ENCODE peak calls at places on chromosomes 5 and 9, in four cellular contexts. One of them, this sample, is unnamed.

GRCh38 chr5:136216230-136216629 is 23.3 kb upstream of the SMIM32 start:
- DNase-seq in WERI-Rb-1: no peak
- DNase-seq in adrenal gland: no peak
- DNase-seq in GM12865: no peak
- DNase-seq in this sample: no peak

GRCh38 chr9:136055715-136056545 is 39.2 kb downstream of the NACC2 start:
- DNase-seq in GM12865: no peak
- DNase-seq in WERI-Rb-1: no peak
- DNase-seq in adrenal gland: no peak
- DNase-seq in this sample: no peak

GRCh38 chr5:68330564-68330963 is 115.0 kb downstream of the PIK3R1 start:
- DNase-seq in WERI-Rb-1: no peak
- DNase-seq in GM12865: no peak
- DNase-seq in adrenal gland: no peak
- DNase-seq in this sample: no peak

GRCh38 chr5:62064993-62065392 is 241.0 kb upstream of the KIF2A start:
- DNase-seq in GM12865: no peak
- DNase-seq in adrenal gland: no peak
- DNase-seq in WERI-Rb-1: no peak
- DNase-seq in this sample: no peak

GRCh38 chr5:120655828-120656435 is 191.8 kb downstream of the PRR16 start:
- DNase-seq in adrenal gland: peak
- DNase-seq in WERI-Rb-1: peak
- DNase-seq in GM12865: peak
- DNase-seq in this sample: no peak

GRCh38 chr9:2816476-2817141 is 27.3 kb downstream of the PUM3 start:
- DNase-seq in WERI-Rb-1: no peak
- DNase-seq in GM12865: no peak
- DNase-seq in adrenal gland: no peak
- DNase-seq in this sample: no peak

GRCh38 chr5:32687167-32687831 is 23.8 kb upstream of the NPR3 start:
- DNase-seq in adrenal gland: peak
- DNase-seq in WERI-Rb-1: no peak
- DNase-seq in GM12865: no peak
- DNase-seq in this sample: no peak

GRCh38 chr5:103089272-103089671 is 30.7 kb downstream of the GIN1 start:
- DNase-seq in adrenal gland: no peak
- DNase-seq in GM12865: no peak
- DNase-seq in WERI-Rb-1: no peak
- DNase-seq in this sample: no peak

GRCh38 chr9:88436379-88436778 is 48.1 kb downstream of the SPIN1 start:
- DNase-seq in adrenal gland: no peak
- DNase-seq in WERI-Rb-1: no peak
- DNase-seq in GM12865: no peak
- DNase-seq in this sample: no peak

GRCh38 chr5:137497396-137498290 is 1.5 kb downstream of the SPOCK1 start:
- DNase-seq in WERI-Rb-1: no peak
- DNase-seq in adrenal gland: no peak
- DNase-seq in GM12865: no peak
- DNase-seq in this sample: peak

GRCh38 chr5:180849827-180850226 is 11.2 kb downstream of the ZFP62 start:
- DNase-seq in WERI-Rb-1: no peak
- DNase-seq in GM12865: no peak
- DNase-seq in adrenal gland: no peak
- DNase-seq in this sample: no peak

GRCh38 chr5:64952961-64953360 is 184.2 kb downstream of the CWC27 start:
- DNase-seq in WERI-Rb-1: no peak
- DNase-seq in adrenal gland: no peak
- DNase-seq in GM12865: no peak
- DNase-seq in this sample: no peak

GRCh38 chr9:3360245-3360644 is 165.6 kb downstream of the RFX3 start:
- DNase-seq in WERI-Rb-1: no peak
- DNase-seq in GM12865: no peak
- DNase-seq in adrenal gland: no peak
- DNase-seq in this sample: no peak

GRCh38 chr9:85521331-85522197 is 220.2 kb downstream of the AGTPBP1 start:
- DNase-seq in WERI-Rb-1: no peak
- DNase-seq in GM12865: no peak
- DNase-seq in adrenal gland: no peak
- DNase-seq in this sample: no peak

GRCh38 chr9:136328622-136329041 is 1.3 kb downstream of the GPSM1 start:
- DNase-seq in adrenal gland: no peak
- DNase-seq in WERI-Rb-1: peak
- DNase-seq in GM12865: no peak
- DNase-seq in this sample: no peak

GRCh38 chr5:109907189-109907588 is 217.5 kb downstream of the MAN2A1 start:
- DNase-seq in GM12865: no peak
- DNase-seq in adrenal gland: no peak
- DNase-seq in WERI-Rb-1: no peak
- DNase-seq in this sample: no peak

GRCh38 chr9:31542384-31543055 is 841.9 kb upstream of the ACO1 start:
- DNase-seq in adrenal gland: peak
- DNase-seq in GM12865: peak
- DNase-seq in WERI-Rb-1: peak
- DNase-seq in this sample: peak

GRCh38 chr5:132500931-132501628 is 10.5 kb upstream of the IRF1 start:
- DNase-seq in adrenal gland: peak
- DNase-seq in GM12865: peak
- DNase-seq in WERI-Rb-1: peak
- DNase-seq in this sample: peak

GRCh38 chr5:178113141-178113787 is at the start of gene N4BP3:
- DNase-seq in GM12865: peak
- DNase-seq in adrenal gland: peak
- DNase-seq in WERI-Rb-1: peak
- DNase-seq in this sample: no peak

GRCh38 chr9:89431930-89432725 is 65.8 kb downstream of the SEMA4D start:
- DNase-seq in GM12865: peak
- DNase-seq in adrenal gland: no peak
- DNase-seq in WERI-Rb-1: no peak
- DNase-seq in this sample: no peak

GRCh38 chr9:19498015-19498414 is 89.2 kb downstream of the ACER2 start:
- DNase-seq in WERI-Rb-1: no peak
- DNase-seq in adrenal gland: no peak
- DNase-seq in GM12865: no peak
- DNase-seq in this sample: no peak

GRCh38 chr5:176732306-176732705 is 78.1 kb upstream of the UNC5A start:
- DNase-seq in WERI-Rb-1: no peak
- DNase-seq in adrenal gland: no peak
- DNase-seq in GM12865: no peak
- DNase-seq in this sample: no peak

GRCh38 chr9:103707181-103707580 is 386.9 kb upstream of the SMC2 start:
- DNase-seq in adrenal gland: no peak
- DNase-seq in GM12865: no peak
- DNase-seq in WERI-Rb-1: no peak
- DNase-seq in this sample: no peak

GRCh38 chr9:9605681-9606080 is 1007.1 kb downstream of the PTPRD start:
- DNase-seq in GM12865: no peak
- DNase-seq in WERI-Rb-1: no peak
- DNase-seq in adrenal gland: no peak
- DNase-seq in this sample: no peak

GRCh38 chr9:112112519-112112918 is 62.6 kb downstream of the SUSD1 start:
- DNase-seq in GM12865: no peak
- DNase-seq in adrenal gland: peak
- DNase-seq in WERI-Rb-1: no peak
- DNase-seq in this sample: no peak

GRCh38 chr9:27787941-27788340 is 214.7 kb upstream of the C9orf72 start:
- DNase-seq in adrenal gland: no peak
- DNase-seq in GM12865: no peak
- DNase-seq in WERI-Rb-1: peak
- DNase-seq in this sample: no peak

GRCh38 chr5:93503598-93504067 is 77.4 kb downstream of the NR2F1-AS1 start:
- DNase-seq in WERI-Rb-1: no peak
- DNase-seq in GM12865: no peak
- DNase-seq in adrenal gland: no peak
- DNase-seq in this sample: no peak

GRCh38 chr5:142548739-142549275 is 137.1 kb downstream of the FGF1 start:
- DNase-seq in adrenal gland: peak
- DNase-seq in GM12865: peak
- DNase-seq in WERI-Rb-1: peak
- DNase-seq in this sample: peak

GRCh38 chr5:138468133-138468965 is 3.1 kb downstream of the EGR1 start:
- DNase-seq in WERI-Rb-1: no peak
- DNase-seq in GM12865: no peak
- DNase-seq in adrenal gland: no peak
- DNase-seq in this sample: no peak

GRCh38 chr5:173714551-173715428 is 98.3 kb upstream of the BOD1 start:
- DNase-seq in GM12865: no peak
- DNase-seq in adrenal gland: peak
- DNase-seq in WERI-Rb-1: no peak
- DNase-seq in this sample: no peak

GRCh38 chr9:94472766-94473165 is 82.1 kb upstream of the PCAT7 start:
- DNase-seq in GM12865: no peak
- DNase-seq in WERI-Rb-1: no peak
- DNase-seq in adrenal gland: no peak
- DNase-seq in this sample: no peak

GRCh38 chr5:149765932-149766331 is 35.8 kb downstream of the PPARGC1B start:
- DNase-seq in GM12865: peak
- DNase-seq in WERI-Rb-1: no peak
- DNase-seq in adrenal gland: no peak
- DNase-seq in this sample: no peak

GRCh38 chr5:52922384-52922783 is 66.8 kb upstream of the ITGA2 start:
- DNase-seq in GM12865: no peak
- DNase-seq in adrenal gland: peak
- DNase-seq in WERI-Rb-1: no peak
- DNase-seq in this sample: no peak

GRCh38 chr9:135886147-135886981 is 21.0 kb downstream of the CAMSAP1 start:
- DNase-seq in adrenal gland: no peak
- DNase-seq in WERI-Rb-1: no peak
- DNase-seq in GM12865: no peak
- DNase-seq in this sample: no peak

DNA sequence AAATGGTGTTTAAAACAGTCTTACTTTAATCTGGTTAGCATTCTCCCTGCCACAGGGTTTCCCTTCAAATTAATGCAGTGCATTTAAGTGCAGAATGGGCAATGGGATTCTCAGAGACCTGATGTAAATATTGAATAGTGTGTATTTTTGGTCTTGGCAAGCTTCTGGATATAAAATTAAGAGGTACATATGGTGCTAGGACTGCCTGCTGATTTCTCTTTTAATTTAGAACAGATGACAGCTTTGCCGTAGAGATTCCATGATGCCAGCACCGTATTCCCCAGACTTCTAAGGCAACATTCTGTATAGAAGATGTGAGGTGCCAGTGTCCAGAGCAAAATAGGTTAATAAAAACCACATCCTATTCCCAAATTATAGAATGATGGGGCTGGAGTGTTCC is 1.9 kb downstream of the MTAP start:
- DNase-seq in GM12865: no peak
- DNase-seq in WERI-Rb-1: no peak
- DNase-seq in adrenal gland: no peak
- DNase-seq in this sample: no peak
- H3K4me3 ChIP-seq in GM12865: no peak
- H3K4me3 ChIP-seq in WERI-Rb-1: no peak
- H3K4me3 ChIP-seq in adrenal gland: no peak
- H3K4me3 ChIP-seq in this sample: no peak

DNA sequence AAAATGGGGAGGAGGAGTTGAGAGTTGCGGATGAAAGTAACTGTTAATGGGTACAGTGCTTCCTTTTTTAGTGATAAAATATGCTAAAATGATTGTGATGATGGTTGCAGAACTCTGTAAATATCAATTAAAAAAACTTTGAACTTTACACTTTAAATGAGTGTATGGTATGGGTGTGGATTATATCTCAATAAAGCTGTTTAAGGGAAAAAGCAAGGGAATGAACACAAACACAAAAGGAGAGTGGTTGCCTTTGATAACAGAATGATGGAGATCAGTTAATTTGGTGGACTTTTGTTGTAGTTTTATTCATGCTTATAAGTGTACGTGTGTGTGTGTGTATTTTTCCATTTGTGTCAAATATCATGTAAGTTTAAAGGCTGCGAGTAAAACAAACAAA is 186.1 kb downstream of the ZNF608 start:
- DNase-seq in WERI-Rb-1: no peak
- DNase-seq in adrenal gland: no peak
- DNase-seq in GM12865: no peak
- DNase-seq in this sample: no peak
- H3K4me3 ChIP-seq in WERI-Rb-1: no peak
- H3K4me3 ChIP-seq in adrenal gland: no peak
- H3K4me3 ChIP-seq in GM12865: no peak
- H3K4me3 ChIP-seq in this sample: no peak

DNA sequence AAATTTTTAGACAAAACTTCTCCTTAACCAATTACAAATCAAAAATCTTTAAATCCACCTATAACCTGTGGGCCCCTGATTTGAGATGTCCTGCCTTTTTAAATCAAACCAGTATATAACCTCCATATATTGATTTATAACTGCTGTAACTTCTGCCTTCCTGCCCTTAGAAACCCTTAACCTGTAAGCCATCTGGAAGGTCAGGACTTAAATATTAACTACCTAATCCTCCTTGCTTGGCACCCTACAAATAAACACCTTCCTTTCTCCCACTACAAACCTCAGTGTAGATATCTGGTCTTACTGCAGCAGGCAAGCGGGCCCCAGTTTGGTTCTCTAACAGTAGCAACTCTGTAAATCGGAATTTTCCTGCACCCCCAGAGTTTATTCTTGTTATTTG is 83.9 kb downstream of the MTREX start:
- DNase-seq in adrenal gland: no peak
- DNase-seq in GM12865: no peak
- DNase-seq in WERI-Rb-1: no peak
- DNase-seq in this sample: no peak
- H3K4me3 ChIP-seq in adrenal gland: no peak
- H3K4me3 ChIP-seq in GM12865: no peak
- H3K4me3 ChIP-seq in WERI-Rb-1: no peak
- H3K4me3 ChIP-seq in this sample: no peak

GRCh38 chr5:163822548-163822947 is 317.1 kb downstream of the MAT2B start:
- DNase-seq in adrenal gland: no peak
- DNase-seq in GM12865: no peak
- DNase-seq in WERI-Rb-1: no peak
- DNase-seq in this sample: no peak
- H3K4me3 ChIP-seq in adrenal gland: no peak
- H3K4me3 ChIP-seq in GM12865: no peak
- H3K4me3 ChIP-seq in WERI-Rb-1: no peak
- H3K4me3 ChIP-seq in this sample: no peak